ENCODE peak calls at places on chromosome 16, in six cellular contexts. F is kidney; U is naive thymus-derived CD4-positive, alpha-beta T cell; Z is cardiac muscle cell; O is pancreas; B is mucosa of descending colon. C is an unnamed sample.
A peak's percentile ranks its signal among the peaks of the same experiment; 100 is the strongest.

GRCh38 chr16:55115506-55115905 is 184.8 kb downstream of the IRX5 start:
- DNase-seq in F (no peak), U (no peak), Z (no peak), O (no peak), B (no peak), C (no peak)

GRCh38 chr16:54026456-54026855 is 260.1 kb downstream of the IRX3 start:
- DNase-seq in F (no peak), U (no peak), Z (no peak), O (no peak), B (no peak), C (no peak)

GRCh38 chr16:19846421-19846820 is 38.2 kb downstream of the GPRC5B start:
- DNase-seq in F (no peak), U (no peak), Z (no peak), O (no peak), B (no peak), C (no peak)

GRCh38 chr16:84484579-84485254 is 19.7 kb downstream of the MEAK7 start:
- DNase-seq in F (no peak), U (no peak), Z (peak; percentile 62), O (no peak), B (peak; percentile 69), C (no peak)

GRCh38 chr16:47492428-47493357 is 31.6 kb downstream of the PHKB start:
- DNase-seq in F (peak; percentile 85), U (no peak), Z (no peak), O (no peak), B (peak; percentile 36), C (no peak)

GRCh38 chr16:11312718-11313492 is 31.8 kb upstream of the PRM1 start:
- DNase-seq in F (no peak), U (no peak), Z (no peak), O (peak; percentile 43), B (peak; percentile 76), C (peak; percentile 13)

GRCh38 chr16:74748042-74748709 is 26.4 kb downstream of the FA2H start:
- DNase-seq in F (no peak), U (no peak), Z (no peak), O (no peak), B (peak; percentile 24), C (no peak)

GRCh38 chr16:59169168-59169567 is 435.1 kb upstream of the GOT2 start:
- DNase-seq in F (no peak), U (no peak), Z (no peak), O (no peak), B (no peak), C (no peak)

GRCh38 chr16:49592507-49593422 is 219.2 kb downstream of the C16orf78 start:
- DNase-seq in F (no peak), U (peak; percentile 61), Z (peak; percentile 44), O (no peak), B (no peak), C (no peak)

GRCh38 chr16:10172848-10173655 is 9.2 kb downstream of the GRIN2A start:
- DNase-seq in F (no peak), U (no peak), Z (no peak), O (no peak), B (no peak), C (no peak)

GRCh38 chr16:89096768-89097527 is 3.3 kb downstream of the ACSF3 start:
- DNase-seq in F (no peak), U (peak; percentile 78), Z (no peak), O (no peak), B (no peak), C (peak; percentile 63)

GRCh38 chr16:23062524-23062923 is 86.7 kb downstream of the USP31 start:
- DNase-seq in F (no peak), U (no peak), Z (no peak), O (no peak), B (no peak), C (no peak)

GRCh38 chr16:22347100-22347820 is 27.2 kb downstream of the CDR2 start:
- DNase-seq in F (no peak), U (no peak), Z (no peak), O (no peak), B (no peak), C (no peak)

GRCh38 chr16:27806388-27806787 is 256.4 kb downstream of the KATNIP start:
- DNase-seq in F (peak; percentile 0), U (no peak), Z (no peak), O (no peak), B (no peak), C (no peak)

GRCh38 chr16:55703003-55704001 is 47.5 kb downstream of the SLC6A2 start:
- DNase-seq in F (no peak), U (peak; percentile 7), Z (peak; percentile 70), O (no peak), B (no peak), C (no peak)

GRCh38 chr16:85751665-85752501 is 987 bp upstream of the C16orf74 start:
- DNase-seq in F (no peak), U (no peak), Z (no peak), O (no peak), B (no peak), C (no peak)

GRCh38 chr16:10178079-10178478 is 4.1 kb downstream of the GRIN2A start:
- DNase-seq in F (no peak), U (no peak), Z (no peak), O (no peak), B (no peak), C (no peak)

GRCh38 chr16:85970712-85971220 is 71.8 kb downstream of the IRF8 start:
- DNase-seq in F (no peak), U (no peak), Z (no peak), O (no peak), B (no peak), C (no peak)

GRCh38 chr16:56625140-56625942 is at the start of gene MT1E:
- DNase-seq in F (peak; percentile 92), U (no peak), Z (peak; percentile 84), O (peak; percentile 90), B (peak; percentile 84), C (peak; percentile 27)

GRCh38 chr16:14007460-14007859 is 63.7 kb upstream of the MRTFB start:
- DNase-seq in F (no peak), U (no peak), Z (no peak), O (no peak), B (no peak), C (no peak)

GRCh38 chr16:4679854-4680636 is 13.3 kb upstream of the NUDT16L1 start:
- DNase-seq in F (peak; percentile 92), U (no peak), Z (no peak), O (no peak), B (peak; percentile 86), C (no peak)
- H3K4me3 ChIP-seq in F (peak overlapping the region; percentile 52), U (no peak overlapping the region), Z (no peak overlapping the region), O (no peak overlapping the region), B (no peak overlapping the region), C (no peak overlapping the region)

GRCh38 chr16:3726021-3726687 is 8.8 kb upstream of the TRAP1 start:
- DNase-seq in F (peak; percentile 65), U (no peak), Z (no peak), O (no peak), B (no peak), C (no peak)
- H3K36me3 ChIP-seq in F (peaks cover 23% of the 10 kb centered on the region), U (peaks cover 9% of the 10 kb centered on the region), Z (peaks cover 30% of the 10 kb centered on the region), O (peaks cover 40% of the 10 kb centered on the region), B (peaks cover 18% of the 10 kb centered on the region), C (peaks cover 33% of the 10 kb centered on the region)

GRCh38 chr16:58001781-58002410 is 689 bp downstream of the USB1 start:
- DNase-seq in F (peak; percentile 15), U (no peak), Z (no peak), O (no peak), B (no peak), C (no peak)
- H3K4me3 ChIP-seq in F (peak overlapping the region; percentile 82), U (peak overlapping the region; percentile 98), Z (peak overlapping the region; percentile 55), O (peak overlapping the region; percentile 71), B (peak overlapping the region; percentile 46), C (peak overlapping the region; percentile 76)

DNA sequence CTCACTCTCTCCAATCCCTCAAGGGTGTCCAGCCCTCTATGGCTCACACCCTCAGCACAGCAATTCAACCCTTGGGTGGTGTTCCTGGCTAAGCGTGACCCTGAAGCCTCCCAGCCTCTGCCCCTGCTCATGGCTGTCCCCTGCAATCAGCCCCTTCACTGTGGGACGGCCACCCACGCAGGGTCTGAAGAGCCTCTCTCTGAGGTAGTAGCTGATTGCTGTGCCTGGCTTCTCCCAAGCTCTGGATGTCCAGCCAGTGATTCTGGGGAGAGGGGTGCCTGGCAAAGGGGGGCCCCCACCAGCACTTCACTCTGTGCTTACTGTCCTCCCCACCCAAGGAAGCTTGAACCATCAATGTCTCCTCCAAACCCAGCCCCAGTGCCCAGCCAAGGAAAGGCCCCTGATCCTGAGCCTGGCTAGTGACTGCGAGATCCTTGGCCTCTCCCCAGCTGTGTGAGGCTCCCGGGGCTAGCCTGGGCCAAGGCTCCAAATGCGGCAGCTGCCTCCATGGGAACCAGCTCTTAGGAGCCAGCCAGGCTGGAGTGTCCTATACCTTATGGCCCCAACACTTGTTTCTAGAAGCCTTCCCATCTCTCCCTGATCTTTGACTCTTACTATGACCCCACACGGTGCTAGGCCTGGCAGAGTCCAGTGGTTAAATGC is 9.9 kb downstream of the MTSS2 start:
- DNase-seq in F (peak; percentile 43), U (no peak), Z (no peak), O (no peak), B (peak; percentile 14), C (no peak)
- H3K36me3 ChIP-seq in F (peaks cover 10% of the 10 kb centered on the region), U (no peaks in the 10 kb centered on the region), Z (peaks cover 66% of the 10 kb centered on the region), O (peaks cover 8% of the 10 kb centered on the region), B (no peaks in the 10 kb centered on the region), C (no peaks in the 10 kb centered on the region)

DNA sequence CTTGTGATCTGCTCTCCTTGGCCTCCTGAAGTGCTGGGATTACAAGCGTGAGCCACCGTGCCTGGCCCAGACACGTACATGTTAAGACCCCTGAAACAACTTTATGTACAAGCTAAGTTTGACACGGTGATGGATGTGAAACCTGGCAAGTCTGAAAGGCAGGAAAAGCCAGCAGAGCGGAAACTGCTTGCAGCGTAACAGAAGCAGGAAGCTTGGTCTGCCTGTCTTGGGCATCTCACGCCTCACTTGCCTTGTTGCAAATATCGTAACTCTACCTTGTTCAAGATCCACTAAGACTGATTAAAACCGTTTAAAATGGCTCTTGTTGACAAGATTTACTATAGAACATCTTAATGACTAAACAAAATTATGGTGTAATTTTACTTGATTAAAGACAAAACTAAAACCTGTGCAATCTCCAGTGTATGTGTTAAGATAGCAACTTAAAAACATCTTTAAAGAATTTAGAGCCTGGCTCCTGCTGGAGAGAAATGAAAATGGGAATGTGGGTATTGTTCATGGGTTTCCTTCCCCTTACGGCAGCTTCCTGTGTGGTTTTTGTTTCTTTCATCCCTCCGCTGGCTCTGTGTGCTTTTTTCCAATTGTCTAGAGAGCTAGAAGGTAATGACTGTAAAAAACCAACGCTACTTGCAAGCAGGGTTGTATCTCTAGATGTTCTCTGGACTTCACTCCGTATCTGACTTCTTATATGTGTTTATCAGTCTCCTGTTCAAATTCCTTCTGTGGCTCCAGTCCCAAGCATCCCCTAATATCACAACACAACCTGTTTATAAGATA is 477.6 kb downstream of the XYLT1 start:
- DNase-seq in F (no peak), U (peak; percentile 29), Z (no peak), O (no peak), B (no peak), C (peak; percentile 20)
- H3K4me3 ChIP-seq in F (no peak overlapping the region), U (peak overlapping the region; percentile 44), Z (no peak overlapping the region), O (no peak overlapping the region), B (no peak overlapping the region), C (peak overlapping the region; percentile 0)

GRCh38 chr16:45454-45853 is 8.0 kb downstream of the POLR3K start:
- DNase-seq in F (no peak), U (no peak), Z (no peak), O (no peak), B (no peak), C (no peak)
- H3K36me3 ChIP-seq in F (peaks cover 4% of the 10 kb centered on the region), U (peaks cover 2% of the 10 kb centered on the region), Z (peaks cover 11% of the 10 kb centered on the region), O (no peaks in the 10 kb centered on the region), B (no peaks in the 10 kb centered on the region), C (peaks cover 30% of the 10 kb centered on the region)